ENCODE peak calls at places on chromosome 6, in five cellular contexts. B is heart right ventricle, T is cardiac fibroblast, I is type B pancreatic cell, Q is PC-9. L is an unnamed sample.

GRCh38 chr6:161393839-161394364 is 120.0 kb upstream of the AGPAT4 start:
- DNase-seq in I (no peak), B (peak; percentile 69), T (peak; percentile 94), Q (peak; percentile 59), L (peak; percentile 63)

GRCh38 chr6:1393641-1394283 is 4.4 kb downstream of the FOXF2 start:
- DNase-seq in B (no peak), T (no peak), I (no peak), Q (no peak), L (no peak)

GRCh38 chr6:65746302-65746701 is 39.3 kb upstream of the EYS start:
- DNase-seq in I (no peak), B (no peak), T (no peak), Q (no peak), L (no peak)

GRCh38 chr6:134517145-134517658 is 199.3 kb upstream of the SGK1 start:
- DNase-seq in Q (peak; percentile 67), I (no peak), B (peak; percentile 84), T (peak; percentile 94), L (no peak)

GRCh38 chr6:74356385-74356784 is 660.4 kb downstream of the CD109 start:
- DNase-seq in I (no peak), T (peak; percentile 64), B (no peak), Q (no peak), L (no peak)

GRCh38 chr6:52284131-52284459 is 447 bp downstream of the MCM3 start:
- DNase-seq in Q (peak; percentile 44), B (peak; percentile 29), I (no peak), T (peak; percentile 38), L (no peak)

GRCh38 chr6:150043501-150044412 is 18.4 kb upstream of the RAET1L start:
- DNase-seq in T (no peak), Q (no peak), I (no peak), B (no peak), L (no peak)

GRCh38 chr6:31620586-31621319 is at the start of gene PRRC2A:
- DNase-seq in Q (no peak), I (peak; percentile 95), B (peak; percentile 81), T (no peak), L (no peak)

GRCh38 chr6:16311763-16312162 is 73.4 kb downstream of the GMPR start:
- DNase-seq in B (no peak), T (no peak), Q (no peak), I (no peak), L (no peak)

GRCh38 chr6:41723936-41724637 is 11.3 kb downstream of the TFEB start:
- DNase-seq in B (no peak), Q (no peak), T (no peak), I (no peak), L (no peak)

GRCh38 chr6:161443868-161444267 is 170.0 kb upstream of the AGPAT4 start:
- DNase-seq in B (peak; percentile 48), T (no peak), Q (no peak), I (no peak), L (no peak)

GRCh38 chr6:14863896-14864850 is 381.7 kb upstream of the JARID2 start:
- DNase-seq in I (no peak), Q (no peak), T (no peak), B (no peak), L (no peak)

GRCh38 chr6:163387317-163387716 is 27.2 kb upstream of the QKI start:
- DNase-seq in I (no peak), B (no peak), T (no peak), Q (no peak), L (no peak)

GRCh38 chr6:2061880-2062279 is 183.5 kb downstream of the GMDS start:
- DNase-seq in T (no peak), Q (no peak), I (no peak), B (no peak), L (no peak)

GRCh38 chr6:5278047-5278446 is 16.7 kb downstream of the FARS2 start:
- DNase-seq in I (no peak), T (no peak), Q (no peak), B (no peak), L (no peak)

GRCh38 chr6:126181173-126181741 is 158.7 kb upstream of the CENPW start:
- DNase-seq in B (no peak), T (peak; percentile 11), Q (peak; percentile 54), I (no peak), L (peak; percentile 76)

GRCh38 chr6:80543598-80544181 is 437.2 kb downstream of the BCKDHB start:
- DNase-seq in T (peak; percentile 91), B (no peak), Q (no peak), I (no peak), L (no peak)
- TF ChIP-seq CTCF in T (peak; percentile 35), B (no peak), Q (no peak), I (no peak), L (peak; percentile 7)

GRCh38 chr6:123398072-123398471 is 238.7 kb downstream of the TRDN start:
- DNase-seq in Q (no peak), B (no peak), I (no peak), T (no peak), L (no peak)

DNA sequence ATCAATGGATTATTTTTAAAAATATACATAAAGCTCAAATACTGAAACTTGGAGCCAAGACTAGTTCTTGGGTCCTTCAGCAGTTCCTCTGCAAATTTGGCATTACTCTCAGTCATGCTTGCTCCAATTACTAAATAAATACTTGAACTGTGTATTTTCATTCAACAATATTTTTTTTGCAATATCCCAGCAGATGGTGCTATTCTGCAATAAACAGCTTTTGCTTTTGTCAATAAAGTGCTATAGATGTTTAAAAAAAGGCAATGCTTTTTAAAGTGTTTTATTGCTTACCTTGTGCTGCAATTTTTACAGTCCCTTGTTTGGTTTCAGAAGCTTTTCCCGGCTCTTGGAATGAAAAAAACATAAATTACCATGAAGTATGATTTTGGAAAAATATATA is 243.4 kb downstream of the TRDN start:
- DNase-seq in T (peak; percentile 5), B (no peak), Q (no peak), I (no peak), L (no peak)
- TF ChIP-seq CTCF in T (no peak), B (peak; percentile 27), Q (peak; percentile 70), I (peak; percentile 68), L (peak; percentile 56)

GRCh38 chr6:13378669-13379590 is 50.6 kb upstream of the TBC1D7 start:
- DNase-seq in T (no peak), B (no peak), I (no peak), Q (peak; percentile 68), L (no peak)
- TF ChIP-seq CTCF in T (no peak), B (no peak), I (no peak), Q (no peak), L (peak; percentile 12)

DNA sequence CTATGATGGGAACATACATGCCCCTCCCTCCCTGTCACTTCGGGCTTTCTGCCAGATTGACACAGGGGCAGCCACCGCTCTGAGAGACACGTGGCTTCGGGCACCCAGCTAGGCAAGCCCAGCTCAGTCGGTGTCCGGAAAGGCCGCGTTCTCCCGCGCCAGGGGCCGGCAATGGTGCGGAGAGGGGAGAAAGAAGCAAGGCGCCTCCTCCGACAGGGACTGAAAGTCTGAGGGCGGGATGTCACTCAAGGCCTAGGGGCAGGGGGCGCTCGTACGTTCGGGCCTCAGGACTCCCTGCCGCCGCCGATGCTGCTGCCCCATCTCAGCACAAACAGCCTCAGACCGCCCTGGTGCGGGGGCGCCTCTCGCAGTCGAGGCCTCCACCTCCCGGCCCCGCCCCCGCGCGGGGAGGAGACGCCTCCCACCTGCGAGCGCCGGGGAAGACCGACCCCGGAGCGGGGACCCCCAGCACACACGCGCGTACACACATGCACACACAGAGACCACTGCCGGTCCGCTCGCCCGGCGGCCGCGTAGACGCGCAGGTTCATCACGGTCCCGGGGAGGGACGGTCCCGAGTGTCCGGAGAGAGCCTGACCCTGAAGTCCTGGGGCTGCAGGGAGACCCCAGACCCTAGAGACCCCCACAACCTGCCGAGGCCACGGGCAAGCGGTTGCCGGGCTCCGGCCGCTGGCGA is 1.9 kb downstream of the GRM4 start:
- DNase-seq in I (no peak), T (no peak), Q (no peak), B (no peak), L (no peak)
- TF ChIP-seq CTCF in I (peak; percentile 62), T (no peak), Q (no peak), B (peak; percentile 12), L (peak; percentile 28)

DNA sequence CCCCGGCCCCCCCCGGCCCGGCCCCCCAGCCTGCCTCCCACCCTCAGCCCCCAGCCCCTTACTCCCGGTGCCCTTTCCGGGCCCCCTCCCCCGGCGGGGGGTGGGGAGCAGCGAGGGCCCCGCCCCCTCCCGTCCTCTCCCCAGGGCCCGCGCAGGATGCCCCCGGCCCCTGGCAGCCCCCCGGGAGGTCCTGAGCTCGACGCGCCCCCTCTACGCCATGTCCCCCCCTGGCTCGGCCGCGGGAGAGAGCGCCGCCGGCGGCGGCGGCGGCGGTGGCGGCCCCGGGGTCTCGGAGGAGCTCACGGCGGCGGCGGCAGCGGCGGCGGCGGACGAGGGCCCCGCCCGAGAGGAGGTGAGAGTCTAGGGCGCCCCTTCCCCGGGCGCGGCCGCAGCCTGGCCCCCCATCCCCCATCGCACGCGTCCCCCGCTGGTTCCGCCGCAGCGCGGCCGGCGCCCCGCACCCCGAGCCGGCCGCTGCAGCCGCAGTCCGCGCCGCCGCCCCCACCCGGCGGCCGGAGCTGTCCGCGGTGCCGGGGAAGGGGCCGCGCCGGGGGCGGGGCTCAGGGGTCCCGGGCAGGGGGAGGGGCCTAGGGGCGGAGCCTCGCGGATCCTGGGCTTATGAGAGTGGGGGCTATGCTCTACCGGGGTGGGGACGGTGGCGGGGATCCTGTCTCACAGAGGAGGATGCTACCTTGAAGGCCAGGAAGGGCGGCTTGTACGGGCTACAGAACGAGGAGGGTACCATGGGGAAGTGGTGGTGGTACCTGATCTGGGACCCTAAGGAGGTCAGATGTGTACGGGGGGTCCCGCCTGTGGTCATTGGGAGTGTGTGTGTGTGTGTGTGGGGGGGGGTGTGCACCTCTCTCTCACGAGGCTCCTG is 516 bp downstream of the TMEM151B start:
- DNase-seq in I (no peak), B (no peak), Q (no peak), T (no peak), L (no peak)
- TF ChIP-seq CTCF in I (no peak), B (no peak), Q (no peak), T (no peak), L (no peak)

DNA sequence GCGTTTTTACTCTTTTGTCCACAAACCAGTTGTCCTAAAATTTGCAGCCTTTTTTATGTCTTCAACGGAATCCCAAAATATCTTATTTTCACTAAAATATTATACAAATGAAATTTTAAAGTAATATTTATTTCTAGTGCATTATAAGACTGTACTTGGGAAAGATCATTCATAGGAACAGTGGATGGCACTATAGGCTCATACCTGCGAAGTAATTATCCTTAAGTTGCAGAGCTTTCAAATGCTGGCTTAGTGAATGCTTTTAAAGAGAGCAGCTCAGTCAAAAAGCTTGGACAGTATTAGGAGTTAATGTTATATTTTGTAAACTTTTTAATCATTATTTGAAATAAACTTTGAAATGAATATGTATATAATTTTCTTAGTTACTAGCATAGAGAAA is 254.9 kb downstream of the CDKAL1 start:
- DNase-seq in B (no peak), T (peak; percentile 39), I (no peak), Q (no peak), L (no peak)
- TF ChIP-seq CTCF in B (peak; percentile 21), T (no peak), I (peak; percentile 30), Q (peak; percentile 46), L (peak; percentile 20)